ENCODE peak calls at places on chromosomes 4 and X, in four cellular contexts. G is astrocyte of the spinal cord, P is pancreas, F is neural crest cell. X is an unnamed sample.
A peak's percentile ranks its signal among the peaks of the same experiment; 100 is the strongest.

GRCh38 chrX:41960142-41960541 is 36.8 kb upstream of the CASK start:
- DNase-seq in G (no peak), P (no peak), F (no peak), X (no peak)

GRCh38 chr4:150722908-150723362 is 141.0 kb downstream of the MAB21L2 start:
- DNase-seq in G (no peak), P (peak; percentile 96), F (no peak), X (no peak)

GRCh38 chrX:41695464-41695863 is 6.7 kb downstream of the GPR34 start:
- DNase-seq in G (peak; percentile 23), P (no peak), F (no peak), X (no peak)

GRCh38 chr4:10275696-10276095 is 159.1 kb upstream of the WDR1 start:
- DNase-seq in G (no peak), P (no peak), F (no peak), X (no peak)

GRCh38 chr4:4758708-4759107 is 100.8 kb upstream of the MSX1 start:
- DNase-seq in G (no peak), P (no peak), F (no peak), X (no peak)

GRCh38 chr4:85828295-85828910 is 353.5 kb downstream of the ARHGAP24 start:
- DNase-seq in G (peak; percentile 53), P (no peak), F (no peak), X (peak; percentile 46)

GRCh38 chr4:187208641-187209040 is 485.0 kb upstream of the FAT1 start:
- DNase-seq in G (no peak), P (no peak), F (no peak), X (no peak)

GRCh38 chrX:136268051-136269048 is 17.1 kb upstream of the MAP7D3 start:
- DNase-seq in G (peak; percentile 41), P (no peak), F (peak; percentile 41), X (peak; percentile 9)

GRCh38 chrX:103861200-103861599 is 29.1 kb upstream of the RAB9B start:
- DNase-seq in G (no peak), P (no peak), F (no peak), X (no peak)

GRCh38 chrX:153779891-153780677 is 757 bp upstream of the SRPK3 start:
- DNase-seq in G (no peak), P (peak; percentile 22), F (no peak), X (no peak)

GRCh38 chrX:153777261-153778090 is 3.4 kb upstream of the SRPK3 start:
- DNase-seq in G (no peak), P (peak; percentile 18), F (no peak), X (no peak)

GRCh38 chrX:153778151-153778551 is 2.7 kb upstream of the SRPK3 start:
- DNase-seq in G (no peak), P (peak; percentile 16), F (no peak), X (no peak)

GRCh38 chrX:153776611-153777045 is 4.2 kb upstream of the SRPK3 start:
- DNase-seq in G (no peak), P (no peak), F (no peak), X (no peak)

GRCh38 chrX:153778684-153779101 is 2.1 kb upstream of the SRPK3 start:
- DNase-seq in G (no peak), P (peak; percentile 18), F (no peak), X (no peak)
- TF ChIP-seq CTCF in G (no peak), P (no peak), F (peak; percentile 27), X (peak; percentile 37)

GRCh38 chr4:155526452-155527169 is 140.0 kb upstream of the GUCY1A1 start:
- DNase-seq in G (no peak), P (no peak), F (no peak), X (no peak)

GRCh38 chr4:155530290-155530689 is 136.4 kb upstream of the GUCY1A1 start:
- DNase-seq in G (no peak), P (no peak), F (no peak), X (no peak)

GRCh38 chr4:155530857-155531256 is 135.8 kb upstream of the GUCY1A1 start:
- DNase-seq in G (no peak), P (no peak), F (no peak), X (no peak)

GRCh38 chr4:155529761-155530160 is 136.9 kb upstream of the GUCY1A1 start:
- DNase-seq in G (no peak), P (no peak), F (no peak), X (no peak)

DNA sequence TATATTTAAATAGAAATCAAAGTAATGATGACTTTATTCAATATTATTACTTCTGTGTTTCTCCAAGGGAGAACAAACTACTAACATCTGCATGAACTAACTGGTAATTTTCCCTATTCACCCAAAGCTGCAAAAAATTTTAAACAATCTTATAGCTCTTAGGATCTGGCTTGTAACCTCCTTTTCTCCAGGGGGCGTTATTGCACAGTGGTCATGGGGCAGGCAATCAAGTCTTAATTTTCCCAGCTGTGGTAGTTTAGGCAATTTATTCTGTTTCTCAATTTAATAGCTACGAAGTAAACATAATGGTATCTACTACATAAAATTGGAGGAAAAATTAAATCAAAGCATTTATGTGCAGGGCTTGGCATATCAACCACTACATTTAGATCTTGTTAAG is 137.5 kb upstream of the GUCY1A1 start:
- DNase-seq in G (no peak), P (no peak), F (no peak), X (peak; percentile 5)
- TF ChIP-seq CTCF in G (peak; percentile 37), P (no peak), F (no peak), X (peak; percentile 56)

GRCh38 chrX:149504226-149504914 is 736 bp downstream of the IDS start:
- DNase-seq in G (no peak), P (no peak), F (no peak), X (no peak)
- TF ChIP-seq CTCF in G (peak; percentile 34), P (no peak), F (peak; percentile 36), X (peak; percentile 64)

DNA sequence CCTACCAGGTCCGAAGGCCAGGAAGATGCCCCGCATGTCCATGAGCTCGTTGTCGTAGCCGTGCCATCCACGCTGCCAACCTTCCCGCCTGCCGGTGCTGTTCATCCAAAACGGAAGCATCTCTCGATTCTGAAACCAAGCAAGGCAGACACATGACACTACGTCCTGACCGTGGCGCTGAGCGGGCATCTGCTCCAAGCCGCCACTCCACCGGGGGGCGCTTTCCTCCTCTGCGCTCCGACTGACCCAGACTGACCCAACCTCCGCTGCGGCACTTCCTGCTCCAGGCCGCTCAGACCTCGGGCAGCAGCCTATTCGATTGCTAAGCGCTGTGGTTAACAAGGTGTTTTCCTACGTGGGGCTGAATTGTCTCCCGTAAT is 120.4 kb downstream of the ENPP6 start:
- DNase-seq in G (no peak), P (no peak), F (no peak), X (no peak)
- TF ChIP-seq CTCF in G (no peak), P (no peak), F (no peak), X (no peak)

DNA sequence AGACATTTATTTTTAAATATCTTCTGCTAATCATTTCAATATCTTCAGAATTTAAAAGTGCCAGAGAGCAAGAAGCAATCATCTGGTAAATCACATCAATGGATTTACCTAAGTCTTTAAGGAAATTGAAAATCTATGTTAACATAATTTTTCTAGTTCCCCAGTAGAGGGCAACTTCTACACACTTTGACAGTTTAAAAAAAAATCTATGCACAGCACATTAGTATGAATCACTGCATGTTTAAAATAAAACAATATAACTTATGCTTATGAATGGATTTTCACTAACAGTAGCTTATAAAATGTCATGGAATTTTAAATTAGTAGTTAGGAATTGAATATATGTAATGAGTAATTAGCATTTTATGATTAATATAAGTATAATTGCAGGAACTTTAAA is 126.5 kb downstream of the REELD1 start:
- DNase-seq in G (peak; percentile 56), P (no peak), F (no peak), X (peak; percentile 43)
- TF ChIP-seq CTCF in G (peak; percentile 40), P (no peak), F (peak; percentile 71), X (peak; percentile 82)

GRCh38 chr4:101784957-101785356 is 5.6 kb upstream of the BANK1 start:
- DNase-seq in G (no peak), P (no peak), F (no peak), X (no peak)

GRCh38 chr4:101780284-101780683 is 10.2 kb upstream of the BANK1 start:
- DNase-seq in G (no peak), P (no peak), F (no peak), X (no peak)

GRCh38 chr4:101785476-101785875 is 5.1 kb upstream of the BANK1 start:
- DNase-seq in G (no peak), P (no peak), F (no peak), X (no peak)

GRCh38 chr4:101777431-101777830 is 13.1 kb upstream of the BANK1 start:
- DNase-seq in G (no peak), P (no peak), F (no peak), X (no peak)

DNA sequence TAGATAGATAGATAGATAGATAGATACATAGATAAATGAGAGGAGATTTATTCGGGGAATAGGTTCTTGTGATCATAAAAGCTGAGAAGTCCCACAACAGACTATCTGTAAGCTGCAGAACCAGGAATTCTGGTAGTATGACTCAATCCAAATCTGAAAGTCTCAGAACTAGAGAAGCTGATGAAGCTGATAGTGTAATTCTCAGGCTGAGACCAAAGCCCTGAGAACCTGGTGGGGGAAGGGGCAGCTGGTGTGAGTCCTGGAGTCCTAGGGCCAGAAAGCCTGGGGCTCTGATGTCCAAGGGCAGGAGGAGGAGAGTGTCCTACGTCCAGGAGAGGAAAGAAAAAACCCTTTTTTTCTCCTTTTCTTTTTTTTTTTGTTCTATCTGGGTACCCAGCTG is 8.0 kb upstream of the BANK1 start:
- DNase-seq in G (no peak), P (no peak), F (no peak), X (no peak)
- TF ChIP-seq CTCF in G (no peak), P (no peak), F (no peak), X (no peak)

GRCh38 chrX:91414710-91415109 is 19.9 kb upstream of the PABPC5 start:
- DNase-seq in G (no peak), P (no peak), F (no peak), X (no peak)
- TF ChIP-seq CTCF in G (peak; percentile 29), P (peak; percentile 14), F (peak; percentile 74), X (no peak)

GRCh38 chr4:113006632-113007031 is 42.8 kb upstream of the ANK2 start:
- DNase-seq in G (no peak), P (no peak), F (no peak), X (no peak)
- TF ChIP-seq CTCF in G (no peak), P (no peak), F (no peak), X (no peak)